ENCODE peak calls at places on chromosomes 7 and 10, in six cellular contexts. A is HT-29; T is transverse colon; O is IMR-90; F is CD4-positive, alpha-beta T cell; R is cardiac septum. H is an unnamed sample.

GRCh38 chr10:34627741-34628140 is 187.4 kb downstream of the PARD3 start:
- DNase-seq in O (no peak), T (no peak), A (no peak), F (no peak), R (no peak), H (no peak)

GRCh38 chr7:27219821-27220220 is 19.9 kb upstream of the HOXA13 start:
- DNase-seq in F (no peak), T (no peak), A (no peak), O (no peak), R (peak; percentile 68), H (no peak)

GRCh38 chr7:150800576-150801241 is at the start of gene TMEM176A:
- DNase-seq in T (peak; percentile 67), O (no peak), R (no peak), F (no peak), A (no peak), H (no peak)

GRCh38 chr7:44978511-44979366 is at the start of gene MYO1G:
- DNase-seq in O (no peak), T (peak; percentile 72), F (peak; percentile 84), A (no peak), R (peak; percentile 83), H (no peak)

GRCh38 chr7:787332-788240 is 44.7 kb upstream of the SUN1 start:
- DNase-seq in O (no peak), T (no peak), A (no peak), F (no peak), R (no peak), H (peak; percentile 15)

GRCh38 chr7:66880009-66880554 is 40.9 kb upstream of the TMEM248 start:
- DNase-seq in A (no peak), R (no peak), O (no peak), F (no peak), T (no peak), H (no peak)

GRCh38 chr7:128877756-128878120 is 15.1 kb downstream of the ATP6V1F start:
- DNase-seq in R (no peak), A (no peak), O (no peak), F (no peak), T (peak; percentile 4), H (no peak)

GRCh38 chr7:121562274-121562673 is 166.2 kb upstream of the FAM3C start:
- DNase-seq in T (no peak), O (peak; percentile 24), F (no peak), R (no peak), A (no peak), H (peak; percentile 39)

GRCh38 chr10:131656446-131656845 is 244.4 kb upstream of the PPP2R2D start:
- DNase-seq in T (no peak), A (no peak), O (no peak), R (peak; percentile 74), F (no peak), H (no peak)

GRCh38 chr7:135164357-135165021 is 6.0 kb downstream of the CYREN start:
- DNase-seq in A (no peak), F (no peak), T (no peak), O (no peak), R (no peak), H (peak; percentile 29)

GRCh38 chr10:60446855-60447254 is 57.2 kb upstream of the ANK3 start:
- DNase-seq in R (no peak), A (peak; percentile 41), O (no peak), T (no peak), F (no peak), H (peak; percentile 21)

GRCh38 chr10:1610986-1611770 is 126.1 kb downstream of the ADARB2 start:
- DNase-seq in T (no peak), O (no peak), F (no peak), A (no peak), R (peak; percentile 19), H (no peak)

GRCh38 chr7:30519122-30519521 is 14.5 kb upstream of the GGCT start:
- DNase-seq in O (no peak), A (peak; percentile 81), T (no peak), R (no peak), F (no peak), H (no peak)

GRCh38 chr7:17560966-17561365 is 262.5 kb downstream of the AHR start:
- DNase-seq in O (no peak), A (no peak), R (no peak), T (no peak), F (no peak), H (no peak)

GRCh38 chr7:39271386-39271785 is 293.7 kb downstream of the POU6F2 start:
- DNase-seq in F (no peak), O (no peak), R (no peak), A (peak; percentile 55), T (peak; percentile 22), H (no peak)

GRCh38 chr7:81299711-81300110 is 380.9 kb upstream of the SEMA3C start:
- DNase-seq in F (no peak), A (no peak), O (peak; percentile 10), T (no peak), R (no peak), H (peak; percentile 28)

GRCh38 chr10:126058104-126058503 is 161.7 kb downstream of the FANK1 start:
- DNase-seq in R (no peak), T (no peak), F (no peak), O (no peak), A (no peak), H (no peak)

GRCh38 chr10:14358886-14359573 is 28.3 kb upstream of the FRMD4A start:
- DNase-seq in T (no peak), F (no peak), R (no peak), O (no peak), A (no peak), H (no peak)

GRCh38 chr10:129758591-129759021 is 205.5 kb downstream of the EBF3 start:
- DNase-seq in R (peak; percentile 24), T (no peak), F (no peak), A (no peak), O (no peak), H (no peak)

GRCh38 chr10:132691711-132692153 is 94.2 kb downstream of the NKX6-2 start:
- DNase-seq in A (no peak), F (no peak), R (peak; percentile 60), T (no peak), O (no peak), H (no peak)

GRCh38 chr7:45124351-45124750 is 12.9 kb upstream of the TBRG4 start:
- DNase-seq in A (no peak), F (no peak), R (no peak), T (no peak), O (no peak), H (no peak)

GRCh38 chr10:101672536-101672935 is 22.4 kb downstream of the FBXW4 start:
- DNase-seq in T (no peak), A (no peak), F (no peak), R (peak; percentile 82), O (no peak), H (no peak)

GRCh38 chr10:62112325-62112724 is 156.3 kb downstream of the RTKN2 start:
- DNase-seq in A (peak; percentile 57), F (no peak), O (no peak), R (no peak), T (no peak), H (peak; percentile 27)

GRCh38 chr7:124724516-124725192 is 40.9 kb downstream of the GPR37 start:
- DNase-seq in A (peak; percentile 22), F (no peak), R (no peak), O (no peak), T (no peak), H (no peak)

GRCh38 chr10:124508070-124508667 is 46.5 kb downstream of the LHPP start:
- DNase-seq in A (no peak), T (no peak), R (no peak), F (no peak), O (no peak), H (no peak)

GRCh38 chr10:56116684-56117083 is 244.4 kb downstream of the ZWINT start:
- DNase-seq in F (no peak), R (no peak), O (no peak), A (peak; percentile 3), T (no peak), H (no peak)